ENCODE peak calls at places on chromosome 11, in four cellular contexts. N is mesendoderm, E is lung, Z is glomerular endothelial cell. I is an unnamed sample.

GRCh38 chr11:100576044-100577021 is 110.8 kb upstream of the ARHGAP42 start:
- DNase-seq in Z (peak), E (no peak), N (peak), I (peak)

GRCh38 chr11:10480760-10481159 is 25.7 kb downstream of the AMPD3 start:
- DNase-seq in E (no peak), Z (no peak), N (no peak), I (no peak)

GRCh38 chr11:61027141-61027840 is 55.8 kb downstream of the CD6 start:
- DNase-seq in N (no peak), E (no peak), Z (no peak), I (no peak)

GRCh38 chr11:68302256-68303054 is 9.9 kb upstream of the LRP5 start:
- DNase-seq in N (no peak), E (no peak), Z (no peak), I (no peak)

GRCh38 chr11:33476945-33477584 is 219.9 kb downstream of the HIPK3 start:
- DNase-seq in E (no peak), N (no peak), Z (no peak), I (no peak)

GRCh38 chr11:44241851-44242250 is 68.1 kb downstream of the ALX4 start:
- DNase-seq in Z (no peak), E (no peak), N (no peak), I (no peak)

GRCh38 chr11:134432776-134433175 is 20.7 kb upstream of the B3GAT1 start:
- DNase-seq in Z (no peak), N (no peak), E (no peak), I (no peak)

GRCh38 chr11:102202972-102203371 is 92.7 kb downstream of the YAP1 start:
- DNase-seq in Z (no peak), E (no peak), N (no peak), I (no peak)

GRCh38 chr11:70203749-70204465 is 811 bp downstream of the FADD start:
- DNase-seq in E (peak), Z (peak), N (peak), I (peak)

GRCh38 chr11:102006835-102007566 is 40.2 kb upstream of the CFAP300 start:
- DNase-seq in Z (no peak), N (no peak), E (no peak), I (no peak)

GRCh38 chr11:19607656-19608360 is 104.8 kb upstream of the NAV2 start:
- DNase-seq in N (no peak), Z (no peak), E (no peak), I (no peak)

GRCh38 chr11:82732348-82732733 is 1.3 kb downstream of the FAM181B start:
- DNase-seq in Z (no peak), E (no peak), N (no peak), I (no peak)

GRCh38 chr11:6397636-6398035 is 7.4 kb downstream of the SMPD1 start:
- DNase-seq in E (peak), Z (no peak), N (peak), I (no peak)

GRCh38 chr11:94145916-94146315 is 17.3 kb downstream of the PANX1 start:
- DNase-seq in E (no peak), N (no peak), Z (no peak), I (no peak)

GRCh38 chr11:65355013-65355775 is 643 bp downstream of the TIGD3 start:
- DNase-seq in E (peak), N (peak), Z (no peak), I (peak)

GRCh38 chr11:112962854-112963367 is 1.7 kb downstream of the NCAM1 start:
- DNase-seq in E (no peak), Z (no peak), N (peak), I (peak)

GRCh38 chr11:92212530-92212929 is 12.1 kb upstream of the FAT3 start:
- DNase-seq in E (no peak), Z (no peak), N (no peak), I (no peak)

GRCh38 chr11:111406589-111406988 is 27.5 kb upstream of the POU2AF1 start:
- DNase-seq in N (no peak), Z (no peak), E (no peak), I (no peak)

GRCh38 chr11:101863361-101863760 is 51.4 kb upstream of the CEP126 start:
- DNase-seq in N (peak), E (no peak), Z (no peak), I (no peak)